ENCODE peak calls at places on chromosome 16, in eight cellular contexts. One of them, this sample, is unnamed.
A peak's percentile ranks its signal among the peaks of the same experiment; 100 is the strongest.

GRCh38 chr16:84138824-84139627 is 6.0 kb downstream of the HSDL1 start:
- DNase-seq in C1 segment of cervical spinal cord: no peak
- DNase-seq in foreskin fibroblast: peak; percentile 62
- DNase-seq in stimulated activated CD4-positive, alpha-beta T cell treated with anti-CD3 and anti-CD28 coated beads, Interleukin-4, amount 100 ng/mL, for 24 hours: no peak
- DNase-seq in fibroblast of pulmonary artery: peak; percentile 24
- DNase-seq in NB4: no peak
- DNase-seq in GM03348: peak; percentile 40
- DNase-seq in adipocyte: peak; percentile 56
- DNase-seq in this sample: no peak

GRCh38 chr16:8753411-8754054 is 43.9 kb downstream of the TMEM186 start:
- DNase-seq in C1 segment of cervical spinal cord: no peak
- DNase-seq in foreskin fibroblast: no peak
- DNase-seq in stimulated activated CD4-positive, alpha-beta T cell treated with anti-CD3 and anti-CD28 coated beads, Interleukin-4, amount 100 ng/mL, for 24 hours: no peak
- DNase-seq in fibroblast of pulmonary artery: no peak
- DNase-seq in NB4: no peak
- DNase-seq in GM03348: no peak
- DNase-seq in adipocyte: no peak
- DNase-seq in this sample: no peak

GRCh38 chr16:84084570-84085270 is 32.0 kb downstream of the MBTPS1 start:
- DNase-seq in C1 segment of cervical spinal cord: peak; percentile 20
- DNase-seq in foreskin fibroblast: peak; percentile 75
- DNase-seq in stimulated activated CD4-positive, alpha-beta T cell treated with anti-CD3 and anti-CD28 coated beads, Interleukin-4, amount 100 ng/mL, for 24 hours: peak; percentile 73
- DNase-seq in fibroblast of pulmonary artery: peak; percentile 72
- DNase-seq in NB4: peak; percentile 78
- DNase-seq in GM03348: peak; percentile 75
- DNase-seq in adipocyte: peak; percentile 67
- DNase-seq in this sample: peak; percentile 79

GRCh38 chr16:4231367-4231766 is 10.5 kb downstream of the SRL start:
- DNase-seq in C1 segment of cervical spinal cord: no peak
- DNase-seq in foreskin fibroblast: no peak
- DNase-seq in stimulated activated CD4-positive, alpha-beta T cell treated with anti-CD3 and anti-CD28 coated beads, Interleukin-4, amount 100 ng/mL, for 24 hours: no peak
- DNase-seq in fibroblast of pulmonary artery: no peak
- DNase-seq in NB4: no peak
- DNase-seq in GM03348: no peak
- DNase-seq in adipocyte: no peak
- DNase-seq in this sample: no peak

GRCh38 chr16:10859650-10860049 is 17.4 kb upstream of the CIITA start:
- DNase-seq in C1 segment of cervical spinal cord: no peak
- DNase-seq in foreskin fibroblast: no peak
- DNase-seq in stimulated activated CD4-positive, alpha-beta T cell treated with anti-CD3 and anti-CD28 coated beads, Interleukin-4, amount 100 ng/mL, for 24 hours: no peak
- DNase-seq in fibroblast of pulmonary artery: no peak
- DNase-seq in NB4: no peak
- DNase-seq in GM03348: no peak
- DNase-seq in adipocyte: no peak
- DNase-seq in this sample: no peak

GRCh38 chr16:65666132-65666869 is 544.4 kb upstream of the CDH11 start:
- DNase-seq in C1 segment of cervical spinal cord: no peak
- DNase-seq in foreskin fibroblast: no peak
- DNase-seq in stimulated activated CD4-positive, alpha-beta T cell treated with anti-CD3 and anti-CD28 coated beads, Interleukin-4, amount 100 ng/mL, for 24 hours: no peak
- DNase-seq in fibroblast of pulmonary artery: no peak
- DNase-seq in NB4: no peak
- DNase-seq in GM03348: no peak
- DNase-seq in adipocyte: no peak
- DNase-seq in this sample: no peak

GRCh38 chr16:77993111-77993571 is 29.2 kb upstream of the CLEC3A start:
- DNase-seq in C1 segment of cervical spinal cord: no peak
- DNase-seq in foreskin fibroblast: no peak
- DNase-seq in stimulated activated CD4-positive, alpha-beta T cell treated with anti-CD3 and anti-CD28 coated beads, Interleukin-4, amount 100 ng/mL, for 24 hours: no peak
- DNase-seq in fibroblast of pulmonary artery: no peak
- DNase-seq in NB4: no peak
- DNase-seq in GM03348: peak; percentile 29
- DNase-seq in adipocyte: no peak
- DNase-seq in this sample: no peak

GRCh38 chr16:87392823-87393679 is 915 bp downstream of the MAP1LC3B start:
- DNase-seq in C1 segment of cervical spinal cord: no peak
- DNase-seq in foreskin fibroblast: peak; percentile 59
- DNase-seq in stimulated activated CD4-positive, alpha-beta T cell treated with anti-CD3 and anti-CD28 coated beads, Interleukin-4, amount 100 ng/mL, for 24 hours: peak; percentile 50
- DNase-seq in fibroblast of pulmonary artery: peak; percentile 47
- DNase-seq in NB4: peak; percentile 70
- DNase-seq in GM03348: peak; percentile 56
- DNase-seq in adipocyte: peak; percentile 68
- DNase-seq in this sample: no peak

GRCh38 chr16:89115216-89115949 is 21.7 kb downstream of the ACSF3 start:
- DNase-seq in C1 segment of cervical spinal cord: no peak
- DNase-seq in foreskin fibroblast: no peak
- DNase-seq in stimulated activated CD4-positive, alpha-beta T cell treated with anti-CD3 and anti-CD28 coated beads, Interleukin-4, amount 100 ng/mL, for 24 hours: peak; percentile 81
- DNase-seq in fibroblast of pulmonary artery: peak; percentile 6
- DNase-seq in NB4: peak; percentile 98
- DNase-seq in GM03348: no peak
- DNase-seq in adipocyte: no peak
- DNase-seq in this sample: peak; percentile 84

GRCh38 chr16:5885521-5885920 is 787.9 kb upstream of the EEF2KMT start:
- DNase-seq in C1 segment of cervical spinal cord: no peak
- DNase-seq in foreskin fibroblast: no peak
- DNase-seq in stimulated activated CD4-positive, alpha-beta T cell treated with anti-CD3 and anti-CD28 coated beads, Interleukin-4, amount 100 ng/mL, for 24 hours: no peak
- DNase-seq in fibroblast of pulmonary artery: no peak
- DNase-seq in NB4: no peak
- DNase-seq in GM03348: no peak
- DNase-seq in adipocyte: no peak
- DNase-seq in this sample: no peak

GRCh38 chr16:63442246-63442645 is 1406.0 kb upstream of the CDH8 start:
- DNase-seq in C1 segment of cervical spinal cord: no peak
- DNase-seq in foreskin fibroblast: no peak
- DNase-seq in stimulated activated CD4-positive, alpha-beta T cell treated with anti-CD3 and anti-CD28 coated beads, Interleukin-4, amount 100 ng/mL, for 24 hours: no peak
- DNase-seq in fibroblast of pulmonary artery: no peak
- DNase-seq in NB4: no peak
- DNase-seq in GM03348: no peak
- DNase-seq in adipocyte: no peak
- DNase-seq in this sample: no peak

GRCh38 chr16:88197481-88198456 is 185.0 kb upstream of the ZNF469 start:
- DNase-seq in C1 segment of cervical spinal cord: no peak
- DNase-seq in foreskin fibroblast: no peak
- DNase-seq in stimulated activated CD4-positive, alpha-beta T cell treated with anti-CD3 and anti-CD28 coated beads, Interleukin-4, amount 100 ng/mL, for 24 hours: no peak
- DNase-seq in fibroblast of pulmonary artery: no peak
- DNase-seq in NB4: no peak
- DNase-seq in GM03348: no peak
- DNase-seq in adipocyte: no peak
- DNase-seq in this sample: no peak

GRCh38 chr16:74449470-74449869 is 28.2 kb upstream of the CLEC18B start:
- DNase-seq in C1 segment of cervical spinal cord: no peak
- DNase-seq in foreskin fibroblast: peak; percentile 86
- DNase-seq in stimulated activated CD4-positive, alpha-beta T cell treated with anti-CD3 and anti-CD28 coated beads, Interleukin-4, amount 100 ng/mL, for 24 hours: no peak
- DNase-seq in fibroblast of pulmonary artery: no peak
- DNase-seq in NB4: no peak
- DNase-seq in GM03348: peak; percentile 73
- DNase-seq in adipocyte: peak; percentile 43
- DNase-seq in this sample: no peak

GRCh38 chr16:68590201-68590994 is 51.3 kb downstream of the ZFP90 start:
- DNase-seq in C1 segment of cervical spinal cord: no peak
- DNase-seq in foreskin fibroblast: peak; percentile 63
- DNase-seq in stimulated activated CD4-positive, alpha-beta T cell treated with anti-CD3 and anti-CD28 coated beads, Interleukin-4, amount 100 ng/mL, for 24 hours: peak; percentile 61
- DNase-seq in fibroblast of pulmonary artery: peak; percentile 53
- DNase-seq in NB4: peak; percentile 82
- DNase-seq in GM03348: peak; percentile 91
- DNase-seq in adipocyte: peak; percentile 53
- DNase-seq in this sample: peak; percentile 6

GRCh38 chr16:2768403-2769089 is 8.5 kb downstream of the ELOB start:
- DNase-seq in C1 segment of cervical spinal cord: no peak
- DNase-seq in foreskin fibroblast: no peak
- DNase-seq in stimulated activated CD4-positive, alpha-beta T cell treated with anti-CD3 and anti-CD28 coated beads, Interleukin-4, amount 100 ng/mL, for 24 hours: no peak
- DNase-seq in fibroblast of pulmonary artery: no peak
- DNase-seq in NB4: peak; percentile 82
- DNase-seq in GM03348: no peak
- DNase-seq in adipocyte: no peak
- DNase-seq in this sample: no peak

GRCh38 chr16:79850348-79850747 is 249.8 kb upstream of the MAF start:
- DNase-seq in C1 segment of cervical spinal cord: peak; percentile 1
- DNase-seq in foreskin fibroblast: no peak
- DNase-seq in stimulated activated CD4-positive, alpha-beta T cell treated with anti-CD3 and anti-CD28 coated beads, Interleukin-4, amount 100 ng/mL, for 24 hours: no peak
- DNase-seq in fibroblast of pulmonary artery: no peak
- DNase-seq in NB4: no peak
- DNase-seq in GM03348: no peak
- DNase-seq in adipocyte: no peak
- DNase-seq in this sample: no peak

GRCh38 chr16:57619606-57620315 is 8.7 kb upstream of the ADGRG1 start:
- DNase-seq in C1 segment of cervical spinal cord: no peak
- DNase-seq in foreskin fibroblast: no peak
- DNase-seq in stimulated activated CD4-positive, alpha-beta T cell treated with anti-CD3 and anti-CD28 coated beads, Interleukin-4, amount 100 ng/mL, for 24 hours: no peak
- DNase-seq in fibroblast of pulmonary artery: no peak
- DNase-seq in NB4: no peak
- DNase-seq in GM03348: no peak
- DNase-seq in adipocyte: no peak
- DNase-seq in this sample: no peak

GRCh38 chr16:78045865-78046581 is 23.7 kb downstream of the CLEC3A start:
- DNase-seq in C1 segment of cervical spinal cord: peak; percentile 46
- DNase-seq in foreskin fibroblast: peak; percentile 3
- DNase-seq in stimulated activated CD4-positive, alpha-beta T cell treated with anti-CD3 and anti-CD28 coated beads, Interleukin-4, amount 100 ng/mL, for 24 hours: peak; percentile 6
- DNase-seq in fibroblast of pulmonary artery: peak; percentile 57
- DNase-seq in NB4: peak; percentile 73
- DNase-seq in GM03348: peak; percentile 69
- DNase-seq in adipocyte: peak; percentile 24
- DNase-seq in this sample: no peak

GRCh38 chr16:3950343-3951193 is 70.1 kb upstream of the CREBBP start:
- DNase-seq in C1 segment of cervical spinal cord: no peak
- DNase-seq in foreskin fibroblast: peak; percentile 99
- DNase-seq in stimulated activated CD4-positive, alpha-beta T cell treated with anti-CD3 and anti-CD28 coated beads, Interleukin-4, amount 100 ng/mL, for 24 hours: no peak
- DNase-seq in fibroblast of pulmonary artery: peak; percentile 99
- DNase-seq in NB4: no peak
- DNase-seq in GM03348: peak; percentile 92
- DNase-seq in adipocyte: peak; percentile 98
- DNase-seq in this sample: no peak

GRCh38 chr16:22373662-22374310 is 633 bp downstream of the CDR2 start:
- DNase-seq in C1 segment of cervical spinal cord: peak; percentile 24
- DNase-seq in foreskin fibroblast: peak; percentile 65
- DNase-seq in stimulated activated CD4-positive, alpha-beta T cell treated with anti-CD3 and anti-CD28 coated beads, Interleukin-4, amount 100 ng/mL, for 24 hours: peak; percentile 34
- DNase-seq in fibroblast of pulmonary artery: no peak
- DNase-seq in NB4: peak; percentile 52
- DNase-seq in GM03348: peak; percentile 52
- DNase-seq in adipocyte: peak; percentile 67
- DNase-seq in this sample: peak; percentile 24

GRCh38 chr16:56625140-56625942 is at the start of gene MT1E:
- DNase-seq in C1 segment of cervical spinal cord: peak; percentile 67
- DNase-seq in foreskin fibroblast: peak; percentile 96
- DNase-seq in stimulated activated CD4-positive, alpha-beta T cell treated with anti-CD3 and anti-CD28 coated beads, Interleukin-4, amount 100 ng/mL, for 24 hours: peak; percentile 71
- DNase-seq in fibroblast of pulmonary artery: peak; percentile 82
- DNase-seq in NB4: peak; percentile 71
- DNase-seq in GM03348: peak; percentile 95
- DNase-seq in adipocyte: peak; percentile 76
- DNase-seq in this sample: no peak

GRCh38 chr16:56914896-56915295 is 17.0 kb upstream of the HERPUD1 start:
- DNase-seq in C1 segment of cervical spinal cord: no peak
- DNase-seq in foreskin fibroblast: no peak
- DNase-seq in stimulated activated CD4-positive, alpha-beta T cell treated with anti-CD3 and anti-CD28 coated beads, Interleukin-4, amount 100 ng/mL, for 24 hours: no peak
- DNase-seq in fibroblast of pulmonary artery: no peak
- DNase-seq in NB4: no peak
- DNase-seq in GM03348: no peak
- DNase-seq in adipocyte: no peak
- DNase-seq in this sample: no peak

GRCh38 chr16:5633845-5634440 is 536.3 kb upstream of the EEF2KMT start:
- DNase-seq in C1 segment of cervical spinal cord: no peak
- DNase-seq in foreskin fibroblast: peak; percentile 2
- DNase-seq in stimulated activated CD4-positive, alpha-beta T cell treated with anti-CD3 and anti-CD28 coated beads, Interleukin-4, amount 100 ng/mL, for 24 hours: no peak
- DNase-seq in fibroblast of pulmonary artery: peak; percentile 21
- DNase-seq in NB4: peak; percentile 50
- DNase-seq in GM03348: peak; percentile 44
- DNase-seq in adipocyte: peak; percentile 28
- DNase-seq in this sample: no peak

GRCh38 chr16:35399133-35399532 is 1939.7 kb downstream of the TP53TG3F start:
- DNase-seq in C1 segment of cervical spinal cord: no peak
- DNase-seq in foreskin fibroblast: no peak
- DNase-seq in stimulated activated CD4-positive, alpha-beta T cell treated with anti-CD3 and anti-CD28 coated beads, Interleukin-4, amount 100 ng/mL, for 24 hours: no peak
- DNase-seq in fibroblast of pulmonary artery: no peak
- DNase-seq in NB4: no peak
- DNase-seq in GM03348: no peak
- DNase-seq in adipocyte: no peak
- DNase-seq in this sample: no peak

GRCh38 chr16:53864819-53865491 is 161.0 kb downstream of the FTO start:
- DNase-seq in C1 segment of cervical spinal cord: no peak
- DNase-seq in foreskin fibroblast: peak; percentile 30
- DNase-seq in stimulated activated CD4-positive, alpha-beta T cell treated with anti-CD3 and anti-CD28 coated beads, Interleukin-4, amount 100 ng/mL, for 24 hours: peak; percentile 11
- DNase-seq in fibroblast of pulmonary artery: no peak
- DNase-seq in NB4: peak; percentile 25
- DNase-seq in GM03348: no peak
- DNase-seq in adipocyte: no peak
- DNase-seq in this sample: no peak

GRCh38 chr16:81251871-81252270 is 13.4 kb downstream of the BCO1 start:
- DNase-seq in C1 segment of cervical spinal cord: no peak
- DNase-seq in foreskin fibroblast: peak; percentile 23
- DNase-seq in stimulated activated CD4-positive, alpha-beta T cell treated with anti-CD3 and anti-CD28 coated beads, Interleukin-4, amount 100 ng/mL, for 24 hours: no peak
- DNase-seq in fibroblast of pulmonary artery: peak; percentile 36
- DNase-seq in NB4: no peak
- DNase-seq in GM03348: peak; percentile 37
- DNase-seq in adipocyte: peak; percentile 65
- DNase-seq in this sample: no peak

GRCh38 chr16:53224932-53225533 is 170.2 kb downstream of the CHD9 start:
- DNase-seq in C1 segment of cervical spinal cord: no peak
- DNase-seq in foreskin fibroblast: no peak
- DNase-seq in stimulated activated CD4-positive, alpha-beta T cell treated with anti-CD3 and anti-CD28 coated beads, Interleukin-4, amount 100 ng/mL, for 24 hours: no peak
- DNase-seq in fibroblast of pulmonary artery: peak; percentile 19
- DNase-seq in NB4: peak; percentile 89
- DNase-seq in GM03348: no peak
- DNase-seq in adipocyte: peak; percentile 30
- DNase-seq in this sample: no peak

GRCh38 chr16:50697881-50698767 is 4.7 kb downstream of the NOD2 start:
- DNase-seq in C1 segment of cervical spinal cord: no peak
- DNase-seq in foreskin fibroblast: peak; percentile 35
- DNase-seq in stimulated activated CD4-positive, alpha-beta T cell treated with anti-CD3 and anti-CD28 coated beads, Interleukin-4, amount 100 ng/mL, for 24 hours: peak; percentile 72
- DNase-seq in fibroblast of pulmonary artery: peak; percentile 30
- DNase-seq in NB4: peak; percentile 45
- DNase-seq in GM03348: no peak
- DNase-seq in adipocyte: peak; percentile 13
- DNase-seq in this sample: peak; percentile 41

GRCh38 chr16:68270353-68270752 is 6.0 kb downstream of the SLC7A6 start:
- DNase-seq in C1 segment of cervical spinal cord: no peak
- DNase-seq in foreskin fibroblast: no peak
- DNase-seq in stimulated activated CD4-positive, alpha-beta T cell treated with anti-CD3 and anti-CD28 coated beads, Interleukin-4, amount 100 ng/mL, for 24 hours: no peak
- DNase-seq in fibroblast of pulmonary artery: no peak
- DNase-seq in NB4: no peak
- DNase-seq in GM03348: no peak
- DNase-seq in adipocyte: no peak
- DNase-seq in this sample: no peak

GRCh38 chr16:87702325-87702811 is 63.4 kb downstream of the KLHDC4 start:
- DNase-seq in C1 segment of cervical spinal cord: peak; percentile 14
- DNase-seq in foreskin fibroblast: peak; percentile 57
- DNase-seq in stimulated activated CD4-positive, alpha-beta T cell treated with anti-CD3 and anti-CD28 coated beads, Interleukin-4, amount 100 ng/mL, for 24 hours: peak; percentile 38
- DNase-seq in fibroblast of pulmonary artery: peak; percentile 37
- DNase-seq in NB4: peak; percentile 82
- DNase-seq in GM03348: peak; percentile 74
- DNase-seq in adipocyte: peak; percentile 34
- DNase-seq in this sample: peak; percentile 34

GRCh38 chr16:79613009-79613408 is 12.5 kb upstream of the MAF start:
- DNase-seq in C1 segment of cervical spinal cord: no peak
- DNase-seq in foreskin fibroblast: peak; percentile 30
- DNase-seq in stimulated activated CD4-positive, alpha-beta T cell treated with anti-CD3 and anti-CD28 coated beads, Interleukin-4, amount 100 ng/mL, for 24 hours: no peak
- DNase-seq in fibroblast of pulmonary artery: no peak
- DNase-seq in NB4: no peak
- DNase-seq in GM03348: no peak
- DNase-seq in adipocyte: no peak
- DNase-seq in this sample: no peak

GRCh38 chr16:50067290-50067853 is 1.6 kb downstream of the HEATR3 start:
- DNase-seq in C1 segment of cervical spinal cord: peak; percentile 23
- DNase-seq in foreskin fibroblast: peak; percentile 77
- DNase-seq in stimulated activated CD4-positive, alpha-beta T cell treated with anti-CD3 and anti-CD28 coated beads, Interleukin-4, amount 100 ng/mL, for 24 hours: peak; percentile 14
- DNase-seq in fibroblast of pulmonary artery: peak; percentile 75
- DNase-seq in NB4: peak; percentile 91
- DNase-seq in GM03348: peak; percentile 45
- DNase-seq in adipocyte: peak; percentile 78
- DNase-seq in this sample: peak; percentile 55

GRCh38 chr16:59993101-59993500 is 1259.0 kb upstream of the GOT2 start:
- DNase-seq in C1 segment of cervical spinal cord: no peak
- DNase-seq in foreskin fibroblast: no peak
- DNase-seq in stimulated activated CD4-positive, alpha-beta T cell treated with anti-CD3 and anti-CD28 coated beads, Interleukin-4, amount 100 ng/mL, for 24 hours: no peak
- DNase-seq in fibroblast of pulmonary artery: no peak
- DNase-seq in NB4: no peak
- DNase-seq in GM03348: no peak
- DNase-seq in adipocyte: no peak
- DNase-seq in this sample: no peak

GRCh38 chr16:26993988-26994387 is 72.7 kb upstream of the C16orf82 start:
- DNase-seq in C1 segment of cervical spinal cord: no peak
- DNase-seq in foreskin fibroblast: peak; percentile 84
- DNase-seq in stimulated activated CD4-positive, alpha-beta T cell treated with anti-CD3 and anti-CD28 coated beads, Interleukin-4, amount 100 ng/mL, for 24 hours: no peak
- DNase-seq in fibroblast of pulmonary artery: peak; percentile 27
- DNase-seq in NB4: no peak
- DNase-seq in GM03348: peak; percentile 60
- DNase-seq in adipocyte: peak; percentile 8
- DNase-seq in this sample: no peak

This sample was measured in CD8-positive, alpha-beta T cell.